ENCODE peak calls at places on chromosomes 3 and 15, in six cellular contexts. Y is trophoblast cell, W is OCI-LY7, O is breast epithelium, X is aorta, P is RWPE2. Q is an unnamed sample. For H3K4me1, the result is how much of the 10 kb centered on the place peaks cover.

GRCh38 chr3:101850327-101851048 is 1.2 kb downstream of the NFKBIZ start:
- DNase-seq in Y (no peak), W (peak), O (no peak), X (no peak), P (no peak), Q (no peak)

GRCh38 chr3:190514163-190515153 is 573 bp downstream of the IL1RAP start:
- DNase-seq in Y (peak), W (peak), O (peak), X (peak), P (no peak), Q (peak)

GRCh38 chr3:128423525-128424147 is 43.1 kb downstream of the DNAJB8 start:
- DNase-seq in Y (no peak), W (no peak), O (no peak), X (no peak), P (no peak), Q (peak)

GRCh38 chr15:82135645-82136044 is 89.8 kb upstream of the MEX3B start:
- DNase-seq in Y (no peak), W (no peak), O (no peak), X (no peak), P (no peak), Q (no peak)

GRCh38 chr15:75650908-75651809 is 3.4 kb downstream of the SNX33 start:
- DNase-seq in Y (no peak), W (no peak), O (no peak), X (no peak), P (peak), Q (peak)

GRCh38 chr15:41230650-41231533 is at the start of the genes CHP1 and EXD1:
- DNase-seq in Y (peak), W (peak), O (peak), X (peak), P (peak), Q (peak)

GRCh38 chr3:66554178-66554577 is 53.4 kb upstream of the LRIG1 start:
- DNase-seq in Y (no peak), W (peak), O (no peak), X (no peak), P (no peak), Q (no peak)

GRCh38 chr15:75349851-75350588 is 3.2 kb downstream of the NEIL1 start:
- DNase-seq in Y (no peak), W (peak), O (no peak), X (no peak), P (no peak), Q (peak)

GRCh38 chr3:53150247-53151085 is 10.5 kb upstream of the PRKCD start:
- DNase-seq in Y (no peak), W (no peak), O (no peak), X (peak), P (no peak), Q (no peak)

GRCh38 chr15:74123131-74123429 is 7.3 kb upstream of the ISLR2 start:
- DNase-seq in Y (no peak), W (peak), O (no peak), X (no peak), P (no peak), Q (no peak)

GRCh38 chr3:72938471-72939265 is 50.8 kb downstream of the GXYLT2 start:
- DNase-seq in Y (peak), W (peak), O (peak), X (no peak), P (no peak), Q (peak)

GRCh38 chr3:9141903-9142302 is 107.5 kb downstream of the SRGAP3 start:
- DNase-seq in Y (no peak), W (no peak), O (no peak), X (no peak), P (no peak), Q (no peak)

GRCh38 chr3:72976182-72976825 is 20.3 kb upstream of the PPP4R2 start:
- DNase-seq in Y (no peak), W (no peak), O (no peak), X (no peak), P (no peak), Q (no peak)

GRCh38 chr15:72237286-72238224 is 6.6 kb upstream of the PKM start:
- DNase-seq in Y (peak), W (no peak), O (peak), X (peak), P (peak), Q (peak)

GRCh38 chr3:120682095-120682681 is at the start of gene HGD:
- DNase-seq in Y (no peak), W (no peak), O (peak), X (no peak), P (no peak), Q (no peak)

GRCh38 chr15:79357566-79357965 is 46.7 kb downstream of the TMED3 start:
- DNase-seq in Y (no peak), W (no peak), O (no peak), X (no peak), P (no peak), Q (no peak)

GRCh38 chr3:189563841-189564563 is 67.2 kb upstream of the TP63 start:
- DNase-seq in Y (peak), W (no peak), O (no peak), X (no peak), P (peak), Q (no peak)

GRCh38 chr15:69032703-69033373 is 18.3 kb downstream of the NOX5 start:
- DNase-seq in Y (no peak), W (no peak), O (no peak), X (no peak), P (no peak), Q (peak)

GRCh38 chr15:51132384-51133139 is 37.9 kb upstream of the TNFAIP8L3 start:
- DNase-seq in Y (no peak), W (peak), O (no peak), X (peak), P (no peak), Q (no peak)

GRCh38 chr3:73101916-73102315 is 40.5 kb downstream of the EBLN2 start:
- DNase-seq in Y (no peak), W (no peak), O (no peak), X (no peak), P (no peak), Q (no peak)

GRCh38 chr3:78041486-78041885 is 1001.6 kb downstream of the ROBO2 start:
- DNase-seq in Y (no peak), W (no peak), O (no peak), X (no peak), P (no peak), Q (no peak)

GRCh38 chr3:17894434-17895060 is 152.1 kb upstream of the TBC1D5 start:
- DNase-seq in Y (no peak), W (peak), O (no peak), X (no peak), P (no peak), Q (peak)

GRCh38 chr15:60649845-60650548 is 171.1 kb upstream of the ICE2 start:
- DNase-seq in Y (no peak), W (no peak), O (no peak), X (no peak), P (no peak), Q (no peak)

DNA sequence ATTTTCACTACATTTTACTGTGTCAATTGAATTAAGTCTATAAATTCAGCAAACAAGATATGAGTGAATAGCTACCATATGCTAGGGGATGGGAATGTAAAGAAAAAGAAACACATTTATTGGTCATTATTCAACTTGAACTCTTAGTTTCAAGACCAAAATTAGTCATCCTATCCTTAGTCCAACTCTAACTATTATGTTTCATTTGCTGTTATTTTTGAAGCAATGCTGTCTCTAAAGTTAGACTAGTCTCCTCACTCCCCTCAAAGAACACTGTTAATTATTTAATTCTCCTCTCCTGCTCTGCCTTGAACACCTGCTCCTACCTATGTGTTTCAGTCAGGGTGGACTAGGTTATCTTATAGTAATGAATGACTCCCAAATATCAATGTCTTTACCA is 920.9 kb downstream of the TUSC7 start:
- DNase-seq in Y (no peak), W (no peak), O (no peak), X (no peak), P (no peak), Q (no peak)
- H3K27ac ChIP-seq in Y (no peak), W (no peak), O (no peak), X (no peak), P (no peak), Q (no peak)

GRCh38 chr15:66829551-66830131 is 127.6 kb downstream of the SMAD6 start:
- DNase-seq in Y (no peak), W (no peak), O (no peak), X (no peak), P (no peak), Q (no peak)
- H3K4me1 ChIP-seq in Y (under half), W (under half), O (under half), X (under half), P (under half), Q (under half)

GRCh38 chr3:196422976-196423781 is 9.0 kb downstream of the UBXN7 start:
- DNase-seq in Y (no peak), W (no peak), O (peak), X (peak), P (no peak), Q (no peak)

GRCh38 chr3:196414469-196414868 is 17.8 kb downstream of the UBXN7 start:
- DNase-seq in Y (no peak), W (no peak), O (no peak), X (no peak), P (no peak), Q (no peak)

GRCh38 chr3:196419386-196419785 is 12.8 kb downstream of the UBXN7 start:
- DNase-seq in Y (no peak), W (no peak), O (no peak), X (no peak), P (no peak), Q (no peak)
- H3K27ac ChIP-seq in Y (no peak), W (no peak), O (no peak), X (no peak), P (no peak), Q (no peak)

DNA sequence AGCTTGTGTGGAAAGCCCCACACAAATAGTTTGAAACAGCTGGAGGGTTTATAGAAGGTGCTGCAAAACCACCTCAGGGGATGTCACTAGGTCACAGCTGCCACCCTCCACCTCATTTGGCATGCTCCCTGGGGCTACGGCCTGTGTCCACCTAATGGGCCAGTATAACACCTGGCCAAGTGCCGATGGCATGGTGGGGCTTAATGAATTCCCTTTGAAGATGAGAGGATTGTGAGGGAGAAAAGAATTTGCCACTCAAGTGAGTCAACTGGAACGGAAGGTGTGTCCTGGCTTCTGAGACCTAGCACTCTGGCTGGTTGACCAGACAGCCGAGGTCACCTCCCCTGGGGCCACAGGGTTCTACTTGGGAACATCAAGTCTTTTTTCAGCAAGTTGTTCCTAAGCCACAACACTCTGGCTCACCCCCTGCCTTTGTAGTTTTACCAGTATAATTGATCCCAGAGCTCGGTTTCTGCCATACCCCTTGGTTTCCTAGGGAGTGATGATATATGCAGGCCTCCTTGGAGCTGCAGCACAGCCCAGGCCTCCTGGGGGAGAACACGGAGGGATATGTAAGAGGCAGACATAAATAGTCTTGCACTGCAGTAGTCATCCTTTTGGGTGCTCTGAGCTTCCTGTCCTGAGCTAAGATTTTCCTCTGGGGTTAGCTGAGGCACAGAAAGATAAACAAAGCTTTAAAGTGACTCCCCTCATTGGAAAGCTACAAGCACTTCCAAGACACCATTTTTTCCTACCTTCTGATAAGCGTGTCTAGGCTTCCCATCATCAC is 178.2 kb upstream of the LPP start:
- DNase-seq in Y (peak), W (peak), O (peak), X (no peak), P (no peak), Q (no peak)
- H3K4me1 ChIP-seq in Y (under half), W (half or more), O (under half), X (under half), P (under half), Q (under half)

GRCh38 chr3:52072020-52072419 is 15.6 kb upstream of the DUSP7 start:
- DNase-seq in Y (no peak), W (no peak), O (no peak), X (no peak), P (no peak), Q (peak)

GRCh38 chr3:52072471-52072870 is 16.1 kb upstream of the DUSP7 start:
- DNase-seq in Y (no peak), W (no peak), O (no peak), X (no peak), P (no peak), Q (no peak)

GRCh38 chr3:52069135-52069534 is 12.8 kb upstream of the DUSP7 start:
- DNase-seq in Y (no peak), W (no peak), O (no peak), X (no peak), P (no peak), Q (no peak)

GRCh38 chr3:52069891-52070290 is 13.5 kb upstream of the DUSP7 start:
- DNase-seq in Y (no peak), W (no peak), O (no peak), X (no peak), P (no peak), Q (no peak)

DNA sequence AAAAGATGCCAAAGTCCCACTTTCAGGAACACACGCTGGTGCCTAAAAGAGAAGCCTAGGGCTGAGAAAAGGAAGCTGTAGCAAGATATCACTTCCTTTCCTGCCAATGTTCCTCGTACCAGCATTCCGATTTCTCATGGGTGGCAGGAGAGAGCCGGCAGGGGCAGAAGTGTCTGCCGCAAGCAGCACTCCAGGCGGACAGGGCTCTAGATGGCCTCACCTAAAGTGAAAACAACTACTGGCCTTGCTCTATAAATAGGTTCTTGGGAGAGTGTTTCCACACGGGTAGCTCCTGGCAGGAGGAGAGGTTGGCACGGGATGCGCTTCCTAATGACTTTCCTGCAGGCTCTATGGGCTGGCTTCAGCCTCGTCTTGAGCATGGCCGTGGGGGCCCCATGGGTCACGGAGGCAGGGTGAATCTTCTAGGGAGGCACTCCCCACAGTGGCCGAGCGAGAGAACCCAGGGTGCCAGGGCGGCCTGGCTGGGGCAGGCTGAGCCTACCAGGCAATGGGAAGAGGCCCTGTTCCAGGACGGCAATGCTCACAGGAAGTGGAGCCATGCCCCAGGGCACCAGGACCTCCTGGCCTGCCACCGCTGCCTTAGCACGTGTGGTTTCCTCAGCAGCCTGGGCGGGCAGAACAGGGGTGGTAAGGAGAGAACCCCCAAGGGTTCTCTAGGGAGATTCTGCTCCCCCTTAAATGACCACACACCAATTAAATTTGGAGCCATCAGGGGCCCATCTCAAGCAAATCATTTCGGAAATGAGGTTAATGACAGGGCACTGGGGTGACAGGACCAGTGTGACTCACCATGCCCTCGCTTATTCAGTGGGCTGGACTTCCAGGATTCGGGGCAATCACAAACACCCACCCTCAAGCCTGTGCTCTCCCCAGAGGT is 14.6 kb upstream of the DUSP7 start:
- DNase-seq in Y (no peak), W (no peak), O (no peak), X (no peak), P (no peak), Q (peak)
- H3K27ac ChIP-seq in Y (no peak), W (no peak), O (peak), X (peak), P (no peak), Q (peak)

DNA sequence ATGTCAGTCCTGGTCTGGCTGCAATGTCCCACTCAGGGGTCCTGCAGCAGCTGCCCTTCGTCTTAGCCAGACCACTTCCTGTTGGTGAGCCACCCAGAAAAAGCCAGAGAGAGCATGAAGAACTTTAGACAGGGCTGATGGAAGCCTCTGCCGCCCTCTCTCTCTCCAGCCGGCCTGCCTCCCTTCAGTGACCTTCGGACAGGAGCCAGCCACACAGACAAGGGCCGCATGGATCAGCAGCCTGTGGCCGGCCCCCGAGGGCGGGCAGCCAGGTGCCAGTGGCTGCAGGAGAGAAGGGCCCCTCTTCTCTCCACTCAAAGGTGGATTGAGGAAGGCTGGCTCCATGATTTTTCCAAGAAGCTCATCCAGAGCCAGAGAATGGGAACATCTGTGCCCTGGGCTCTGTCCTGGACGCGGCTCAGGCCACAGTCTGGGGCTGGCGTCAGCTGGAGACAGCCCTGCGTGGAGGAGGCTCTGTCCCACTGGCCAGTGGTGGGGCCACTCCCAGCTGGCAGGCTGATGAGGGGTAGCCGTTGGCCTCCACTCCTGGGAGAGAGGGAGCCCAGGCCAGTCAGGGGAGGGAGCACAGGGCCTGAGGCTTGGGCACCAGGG is 42.9 kb downstream of the ISG20 start:
- DNase-seq in Y (no peak), W (no peak), O (no peak), X (no peak), P (no peak), Q (peak)
- H3K4me1 ChIP-seq in Y (under half), W (under half), O (under half), X (under half), P (under half), Q (under half)

GRCh38 chr3:94412966-94413720 is 350.3 kb downstream of the NSUN3 start:
- DNase-seq in Y (no peak), W (no peak), O (no peak), X (no peak), P (no peak), Q (no peak)
- H3K27ac ChIP-seq in Y (no peak), W (no peak), O (no peak), X (no peak), P (peak), Q (no peak)

GRCh38 chr15:62452016-62452415 is 286.9 kb upstream of the C2CD4B start:
- DNase-seq in Y (no peak), W (no peak), O (no peak), X (no peak), P (no peak), Q (no peak)

GRCh38 chr15:62454567-62455172 is 289.6 kb upstream of the C2CD4B start:
- DNase-seq in Y (no peak), W (no peak), O (no peak), X (no peak), P (no peak), Q (no peak)

GRCh38 chr15:62453979-62454378 is 288.9 kb upstream of the C2CD4B start:
- DNase-seq in Y (no peak), W (no peak), O (no peak), X (no peak), P (no peak), Q (no peak)

GRCh38 chr15:62453356-62453755 is 288.3 kb upstream of the C2CD4B start:
- DNase-seq in Y (no peak), W (no peak), O (no peak), X (no peak), P (no peak), Q (no peak)

GRCh38 chr15:62452656-62453055 is 287.6 kb upstream of the C2CD4B start:
- DNase-seq in Y (no peak), W (no peak), O (no peak), X (no peak), P (no peak), Q (no peak)
- H3K4me1 ChIP-seq in Y (under half), W (under half), O (under half), X (under half), P (under half), Q (under half)

GRCh38 chr3:126997455-126998038 is 14.6 kb downstream of the PLXNA1 start:
- DNase-seq in Y (no peak), W (no peak), O (no peak), X (no peak), P (no peak), Q (no peak)
- H3K27ac ChIP-seq in Y (no peak), W (no peak), O (peak), X (peak), P (peak), Q (no peak)

GRCh38 chr3:165440380-165440779 is 244.2 kb upstream of the SLITRK3 start:
- DNase-seq in Y (no peak), W (no peak), O (no peak), X (no peak), P (no peak), Q (no peak)
- H3K4me1 ChIP-seq in Y (under half), W (under half), O (under half), X (under half), P (under half), Q (under half)